ENCODE peak calls at places on chromosomes 11 and 22, in six cellular contexts. G is WTC11, H is cardiac fibroblast, N is lower lobe of right lung, P is fibroblast of lung, A is type B pancreatic cell. D is an unnamed sample.

GRCh38 chr11:44958165-44958564 is 7.5 kb upstream of the TP53I11 start:
- DNase-seq in N (no peak), H (no peak), G (no peak), A (no peak), P (no peak), D (no peak)

GRCh38 chr11:80350541-80350940 is 909.7 kb upstream of the TENM4 start:
- DNase-seq in A (no peak), H (no peak), G (no peak), N (no peak), P (no peak), D (no peak)

GRCh38 chr11:114308689-114309089 is 12.5 kb downstream of the NNMT start:
- DNase-seq in P (peak; percentile 62), A (no peak), G (no peak), N (no peak), H (peak; percentile 84), D (no peak)

GRCh38 chr11:76975513-76975912 is 58.7 kb upstream of the B3GNT6 start:
- DNase-seq in N (no peak), G (no peak), P (no peak), H (no peak), A (no peak), D (no peak)

GRCh38 chr22:36940676-36941075 is 27.2 kb downstream of the CSF2RB start:
- DNase-seq in H (no peak), P (no peak), A (no peak), N (no peak), G (no peak), D (no peak)

GRCh38 chr11:40987895-40988435 is 471.5 kb downstream of the LRRC4C start:
- DNase-seq in G (no peak), A (no peak), H (no peak), N (no peak), P (no peak), D (no peak)

GRCh38 chr11:95498731-95499396 is 267.9 kb upstream of the SESN3 start:
- DNase-seq in G (peak; percentile 68), P (no peak), H (no peak), A (no peak), N (no peak), D (no peak)

GRCh38 chr11:115398333-115398732 is 105.9 kb downstream of the CADM1 start:
- DNase-seq in H (no peak), P (no peak), A (no peak), G (no peak), N (no peak), D (no peak)

GRCh38 chr11:9138612-9139579 is 47.5 kb upstream of the SCUBE2 start:
- DNase-seq in H (peak; percentile 84), A (no peak), P (peak; percentile 83), G (no peak), N (no peak), D (peak; percentile 88)

GRCh38 chr11:3231851-3232744 is at the start of gene MRGPRE:
- DNase-seq in H (no peak), G (peak; percentile 18), A (no peak), P (no peak), N (peak; percentile 46), D (no peak)

GRCh38 chr11:116355104-116355503 is 417.7 kb downstream of the BUD13 start:
- DNase-seq in A (no peak), N (no peak), G (no peak), H (no peak), P (no peak), D (no peak)

GRCh38 chr11:30125461-30125860 is 105.4 kb upstream of the FSHB start:
- DNase-seq in N (no peak), G (no peak), H (peak; percentile 55), A (no peak), P (no peak), D (no peak)

GRCh38 chr11:7612661-7613393 is 60.5 kb downstream of the CYB5R2 start:
- DNase-seq in G (no peak), H (peak; percentile 78), N (no peak), A (no peak), P (no peak), D (no peak)

GRCh38 chr11:44376423-44376822 is 66.5 kb upstream of the ALX4 start:
- DNase-seq in A (no peak), H (no peak), P (no peak), G (no peak), N (no peak), D (no peak)

GRCh38 chr11:63563201-63564055 is at the start of gene PLAAT2:
- DNase-seq in H (no peak), A (no peak), P (no peak), N (no peak), G (peak; percentile 2), D (no peak)

GRCh38 chr11:16841984-16842383 is 103.5 kb downstream of the C11orf58 start:
- DNase-seq in H (no peak), N (no peak), P (no peak), G (no peak), A (no peak), D (no peak)
- TF ChIP-seq CTCF in H (no peak), N (no peak), P (no peak), G (no peak), A (no peak), D (no peak)

DNA sequence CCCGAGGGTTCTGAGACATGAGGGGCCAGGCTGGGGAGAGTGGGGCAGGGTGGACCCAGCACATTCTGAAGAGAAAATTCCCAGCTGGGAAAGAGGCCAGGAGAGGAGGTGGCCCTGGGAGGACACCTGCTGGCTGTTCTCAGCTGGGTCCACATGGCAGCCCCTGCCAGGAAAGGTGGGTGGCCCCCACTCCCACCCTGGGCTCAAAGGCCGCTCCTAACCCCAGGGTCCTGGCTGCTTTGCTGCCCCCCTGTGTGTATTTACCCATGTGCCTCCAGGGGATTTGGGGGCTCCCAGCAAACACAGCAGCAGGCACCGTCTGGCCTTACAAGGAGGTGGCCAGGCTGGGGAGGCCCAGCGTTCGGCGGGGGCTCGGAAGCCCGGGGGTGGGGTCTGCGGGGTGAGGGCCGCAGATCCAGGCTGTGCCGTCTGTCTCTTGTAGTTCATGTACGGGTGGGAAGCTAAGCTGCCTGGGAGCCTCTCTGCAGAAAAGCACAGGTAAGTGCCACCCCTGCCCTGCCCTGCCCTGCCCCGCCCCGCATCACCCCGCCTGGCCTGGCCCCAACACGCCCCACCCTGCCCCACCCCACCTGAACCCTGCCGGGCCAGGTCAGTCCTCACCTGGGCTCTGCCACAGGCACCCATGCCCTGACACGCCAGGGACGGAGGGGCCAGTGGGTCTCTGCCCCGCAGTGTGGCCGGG is 10.6 kb downstream of the MUC5B start:
- DNase-seq in N (peak; percentile 30), G (no peak), P (no peak), H (no peak), A (no peak), D (no peak)
- TF ChIP-seq CTCF in N (no peak), G (no peak), P (no peak), H (no peak), A (no peak), D (no peak)

DNA sequence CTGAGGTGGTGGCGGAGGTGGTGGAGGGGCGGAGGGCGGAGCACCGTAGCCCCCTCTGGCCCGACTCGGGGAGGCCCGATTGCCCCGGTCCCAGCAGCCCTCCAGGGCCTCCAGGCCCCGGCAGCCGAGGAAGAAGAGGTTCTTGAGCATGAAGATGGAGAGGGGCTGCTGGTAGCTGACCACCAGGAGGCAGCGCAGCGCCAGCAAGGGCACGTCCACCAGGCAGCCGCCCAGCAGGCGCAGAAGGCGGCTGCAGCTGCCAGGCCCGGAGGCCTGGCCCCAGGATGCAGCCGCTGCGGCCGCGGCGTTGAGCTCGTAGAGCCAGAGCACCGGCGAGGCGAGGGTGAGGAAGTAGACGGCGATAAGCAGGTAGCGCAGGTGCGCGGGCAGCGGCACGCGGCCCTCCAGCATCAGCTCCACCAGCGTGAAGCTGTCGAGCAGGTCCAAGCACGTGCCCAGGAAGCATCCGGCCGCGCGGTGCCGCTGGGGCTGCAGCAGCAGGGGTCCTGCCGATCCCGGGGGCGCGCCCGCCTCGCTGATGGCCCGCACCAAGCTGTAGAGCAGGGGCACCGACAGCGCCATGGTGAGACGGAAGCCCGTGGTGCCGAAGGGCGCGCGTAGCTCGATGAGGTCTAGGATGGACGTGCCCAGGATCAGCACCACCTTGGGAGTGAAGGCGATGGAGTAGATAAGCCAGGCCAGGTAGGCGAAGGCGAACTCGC is 1.5 kb downstream of the TMEM121B start:
- DNase-seq in G (peak; percentile 83), N (no peak), A (no peak), P (peak; percentile 17), H (peak; percentile 20), D (no peak)
- TF ChIP-seq CTCF in G (peak; percentile 71), N (peak; percentile 28), A (peak; percentile 67), P (peak; percentile 23), H (peak; percentile 26), D (peak; percentile 53)

GRCh38 chr11:67023957-67024353 is 1.0 kb downstream of the SYT12 start:
- DNase-seq in N (no peak), P (no peak), G (no peak), A (no peak), H (no peak), D (no peak)

GRCh38 chr11:67024966-67025365 is 2.0 kb downstream of the SYT12 start:
- DNase-seq in H (no peak), G (no peak), N (no peak), A (no peak), P (no peak), D (no peak)

GRCh38 chr11:67025750-67026149 is 2.8 kb downstream of the SYT12 start:
- DNase-seq in G (no peak), H (no peak), P (no peak), N (no peak), A (no peak), D (no peak)

GRCh38 chr11:67022961-67023956 is at the start of gene SYT12:
- DNase-seq in P (no peak), N (no peak), H (no peak), G (peak; percentile 48), A (no peak), D (no peak)

DNA sequence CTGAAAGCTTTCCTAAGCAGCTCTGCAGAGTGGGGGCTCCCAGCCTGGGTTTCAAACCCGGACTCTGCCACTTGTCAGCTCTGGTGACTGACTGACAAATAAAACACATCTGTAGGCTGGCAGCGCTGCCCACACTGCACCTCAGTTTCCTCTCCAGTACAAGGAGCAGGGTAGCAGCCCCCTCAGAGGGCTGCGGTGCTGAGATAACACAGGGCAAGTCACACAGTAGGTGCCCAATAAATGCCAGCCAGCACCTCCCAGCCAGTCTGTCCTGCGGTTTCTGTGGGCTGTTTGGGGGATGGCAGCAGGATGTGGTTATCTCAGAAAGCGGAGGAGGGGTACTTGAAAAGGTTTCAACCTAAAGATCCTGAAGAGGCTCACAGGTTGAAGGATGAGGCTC is 1.5 kb downstream of the SYT12 start:
- DNase-seq in A (no peak), G (no peak), P (no peak), N (no peak), H (no peak), D (no peak)
- TF ChIP-seq CTCF in A (no peak), G (no peak), P (no peak), N (no peak), H (no peak), D (no peak)

GRCh38 chr11:104254347-104254746 is 90.4 kb upstream of the PDGFD start:
- DNase-seq in G (peak; percentile 85), N (no peak), H (peak; percentile 62), P (peak; percentile 41), A (no peak), D (no peak)
- TF ChIP-seq CTCF in G (peak; percentile 85), N (peak; percentile 29), H (peak; percentile 71), P (peak; percentile 69), A (peak; percentile 66), D (peak; percentile 57)

GRCh38 chr11:126485021-126485781 is 129.7 kb downstream of the ST3GAL4 start:
- DNase-seq in H (peak; percentile 39), G (peak; percentile 0), P (peak; percentile 33), A (no peak), N (no peak), D (peak; percentile 79)
- TF ChIP-seq CTCF in H (no peak), G (no peak), P (peak; percentile 0), A (peak; percentile 17), N (no peak), D (peak; percentile 65)

GRCh38 chr11:130241697-130242096 is 73.0 kb downstream of the ZBTB44 start:
- DNase-seq in P (no peak), G (no peak), N (no peak), A (no peak), H (no peak), D (no peak)
- TF ChIP-seq CTCF in P (peak; percentile 2), G (no peak), N (no peak), A (peak; percentile 21), H (no peak), D (no peak)